ENCODE peak calls at places on chromosomes 3 and 15, in ten cellular contexts. One of them, this sample, is unnamed.
A peak's percentile ranks its signal among the peaks of the same experiment; 100 is the strongest.

GRCh38 chr15:65033659-65034269 is 4.3 kb upstream of the MTFMT start:
- DNase-seq in GM12864: no peak
- DNase-seq in activated naive CD4-positive, alpha-beta T cell: no peak
- DNase-seq in iPS-NIHi11: peak; percentile 50
- DNase-seq in foreskin fibroblast: peak; percentile 83
- DNase-seq in stimulated activated CD8-positive, alpha-beta memory T cell treated with anti-CD3 and anti-CD28 coated beads, Interleukin-7, amount 100 ng/mL, for 1 hour: no peak
- DNase-seq in pons: peak; percentile 60
- DNase-seq in non-pigmented ciliary epithelial cell: no peak
- DNase-seq in amniotic epithelial cell: peak; percentile 44
- DNase-seq in putamen: peak; percentile 47
- DNase-seq in this sample: peak; percentile 38

GRCh38 chr15:48868549-48868948 is 9.4 kb upstream of the EID1 start:
- DNase-seq in GM12864: no peak
- DNase-seq in activated naive CD4-positive, alpha-beta T cell: no peak
- DNase-seq in iPS-NIHi11: no peak
- DNase-seq in foreskin fibroblast: peak; percentile 84
- DNase-seq in stimulated activated CD8-positive, alpha-beta memory T cell treated with anti-CD3 and anti-CD28 coated beads, Interleukin-7, amount 100 ng/mL, for 1 hour: no peak
- DNase-seq in pons: no peak
- DNase-seq in non-pigmented ciliary epithelial cell: peak; percentile 80
- DNase-seq in amniotic epithelial cell: peak; percentile 97
- DNase-seq in putamen: no peak
- DNase-seq in this sample: peak; percentile 35

GRCh38 chr3:13713396-13713795 is 164.5 kb downstream of the FBLN2 start:
- DNase-seq in GM12864: no peak
- DNase-seq in activated naive CD4-positive, alpha-beta T cell: no peak
- DNase-seq in iPS-NIHi11: no peak
- DNase-seq in foreskin fibroblast: no peak
- DNase-seq in stimulated activated CD8-positive, alpha-beta memory T cell treated with anti-CD3 and anti-CD28 coated beads, Interleukin-7, amount 100 ng/mL, for 1 hour: no peak
- DNase-seq in pons: no peak
- DNase-seq in non-pigmented ciliary epithelial cell: no peak
- DNase-seq in amniotic epithelial cell: no peak
- DNase-seq in putamen: no peak
- DNase-seq in this sample: no peak

GRCh38 chr3:39000008-39000450 is 51.7 kb downstream of the SCN11A start:
- DNase-seq in GM12864: peak; percentile 21
- DNase-seq in activated naive CD4-positive, alpha-beta T cell: no peak
- DNase-seq in iPS-NIHi11: peak; percentile 66
- DNase-seq in foreskin fibroblast: peak; percentile 76
- DNase-seq in stimulated activated CD8-positive, alpha-beta memory T cell treated with anti-CD3 and anti-CD28 coated beads, Interleukin-7, amount 100 ng/mL, for 1 hour: no peak
- DNase-seq in pons: peak; percentile 78
- DNase-seq in non-pigmented ciliary epithelial cell: no peak
- DNase-seq in amniotic epithelial cell: peak; percentile 65
- DNase-seq in putamen: peak; percentile 22
- DNase-seq in this sample: peak; percentile 70

GRCh38 chr15:98612490-98613110 is 35.7 kb upstream of the IGF1R start:
- DNase-seq in GM12864: no peak
- DNase-seq in activated naive CD4-positive, alpha-beta T cell: no peak
- DNase-seq in iPS-NIHi11: no peak
- DNase-seq in foreskin fibroblast: no peak
- DNase-seq in stimulated activated CD8-positive, alpha-beta memory T cell treated with anti-CD3 and anti-CD28 coated beads, Interleukin-7, amount 100 ng/mL, for 1 hour: no peak
- DNase-seq in pons: no peak
- DNase-seq in non-pigmented ciliary epithelial cell: no peak
- DNase-seq in amniotic epithelial cell: no peak
- DNase-seq in putamen: no peak
- DNase-seq in this sample: no peak

GRCh38 chr3:52433328-52434060 is 11.4 kb downstream of the SEMA3G start:
- DNase-seq in GM12864: no peak
- DNase-seq in activated naive CD4-positive, alpha-beta T cell: no peak
- DNase-seq in iPS-NIHi11: no peak
- DNase-seq in foreskin fibroblast: no peak
- DNase-seq in stimulated activated CD8-positive, alpha-beta memory T cell treated with anti-CD3 and anti-CD28 coated beads, Interleukin-7, amount 100 ng/mL, for 1 hour: no peak
- DNase-seq in pons: no peak
- DNase-seq in non-pigmented ciliary epithelial cell: no peak
- DNase-seq in amniotic epithelial cell: no peak
- DNase-seq in putamen: no peak
- DNase-seq in this sample: no peak

GRCh38 chr3:9903238-9903624 is 583 bp downstream of the IL17RE start:
- DNase-seq in GM12864: no peak
- DNase-seq in activated naive CD4-positive, alpha-beta T cell: no peak
- DNase-seq in iPS-NIHi11: no peak
- DNase-seq in foreskin fibroblast: peak; percentile 80
- DNase-seq in stimulated activated CD8-positive, alpha-beta memory T cell treated with anti-CD3 and anti-CD28 coated beads, Interleukin-7, amount 100 ng/mL, for 1 hour: no peak
- DNase-seq in pons: no peak
- DNase-seq in non-pigmented ciliary epithelial cell: no peak
- DNase-seq in amniotic epithelial cell: no peak
- DNase-seq in putamen: no peak
- DNase-seq in this sample: peak; percentile 41

GRCh38 chr3:23834082-23834870 is 28.5 kb downstream of the UBE2E1 start:
- DNase-seq in GM12864: no peak
- DNase-seq in activated naive CD4-positive, alpha-beta T cell: no peak
- DNase-seq in iPS-NIHi11: no peak
- DNase-seq in foreskin fibroblast: no peak
- DNase-seq in stimulated activated CD8-positive, alpha-beta memory T cell treated with anti-CD3 and anti-CD28 coated beads, Interleukin-7, amount 100 ng/mL, for 1 hour: no peak
- DNase-seq in pons: no peak
- DNase-seq in non-pigmented ciliary epithelial cell: no peak
- DNase-seq in amniotic epithelial cell: peak; percentile 15
- DNase-seq in putamen: no peak
- DNase-seq in this sample: peak; percentile 45

GRCh38 chr3:152307829-152308474 is 39.2 kb downstream of the MBNL1 start:
- DNase-seq in GM12864: no peak
- DNase-seq in activated naive CD4-positive, alpha-beta T cell: no peak
- DNase-seq in iPS-NIHi11: peak; percentile 5
- DNase-seq in foreskin fibroblast: no peak
- DNase-seq in stimulated activated CD8-positive, alpha-beta memory T cell treated with anti-CD3 and anti-CD28 coated beads, Interleukin-7, amount 100 ng/mL, for 1 hour: no peak
- DNase-seq in pons: no peak
- DNase-seq in non-pigmented ciliary epithelial cell: no peak
- DNase-seq in amniotic epithelial cell: no peak
- DNase-seq in putamen: no peak
- DNase-seq in this sample: peak; percentile 34

GRCh38 chr3:189320511-189320910 is 148.7 kb downstream of the TPRG1 start:
- DNase-seq in GM12864: no peak
- DNase-seq in activated naive CD4-positive, alpha-beta T cell: no peak
- DNase-seq in iPS-NIHi11: no peak
- DNase-seq in foreskin fibroblast: no peak
- DNase-seq in stimulated activated CD8-positive, alpha-beta memory T cell treated with anti-CD3 and anti-CD28 coated beads, Interleukin-7, amount 100 ng/mL, for 1 hour: no peak
- DNase-seq in pons: no peak
- DNase-seq in non-pigmented ciliary epithelial cell: no peak
- DNase-seq in amniotic epithelial cell: no peak
- DNase-seq in putamen: no peak
- DNase-seq in this sample: no peak

GRCh38 chr3:150319900-150320299 is 88.2 kb upstream of the TSC22D2 start:
- DNase-seq in GM12864: no peak
- DNase-seq in activated naive CD4-positive, alpha-beta T cell: no peak
- DNase-seq in iPS-NIHi11: peak; percentile 44
- DNase-seq in foreskin fibroblast: peak; percentile 96
- DNase-seq in stimulated activated CD8-positive, alpha-beta memory T cell treated with anti-CD3 and anti-CD28 coated beads, Interleukin-7, amount 100 ng/mL, for 1 hour: no peak
- DNase-seq in pons: no peak
- DNase-seq in non-pigmented ciliary epithelial cell: peak; percentile 97
- DNase-seq in amniotic epithelial cell: peak; percentile 98
- DNase-seq in putamen: no peak
- DNase-seq in this sample: peak; percentile 32

GRCh38 chr3:123336001-123336400 is 112.9 kb downstream of the ADCY5 start:
- DNase-seq in GM12864: no peak
- DNase-seq in activated naive CD4-positive, alpha-beta T cell: no peak
- DNase-seq in iPS-NIHi11: no peak
- DNase-seq in foreskin fibroblast: no peak
- DNase-seq in stimulated activated CD8-positive, alpha-beta memory T cell treated with anti-CD3 and anti-CD28 coated beads, Interleukin-7, amount 100 ng/mL, for 1 hour: no peak
- DNase-seq in pons: no peak
- DNase-seq in non-pigmented ciliary epithelial cell: no peak
- DNase-seq in amniotic epithelial cell: no peak
- DNase-seq in putamen: no peak
- DNase-seq in this sample: no peak

GRCh38 chr3:45537960-45538640 is 56.5 kb upstream of the LIMD1 start:
- DNase-seq in GM12864: no peak
- DNase-seq in activated naive CD4-positive, alpha-beta T cell: no peak
- DNase-seq in iPS-NIHi11: no peak
- DNase-seq in foreskin fibroblast: peak; percentile 82
- DNase-seq in stimulated activated CD8-positive, alpha-beta memory T cell treated with anti-CD3 and anti-CD28 coated beads, Interleukin-7, amount 100 ng/mL, for 1 hour: no peak
- DNase-seq in pons: peak; percentile 65
- DNase-seq in non-pigmented ciliary epithelial cell: no peak
- DNase-seq in amniotic epithelial cell: no peak
- DNase-seq in putamen: no peak
- DNase-seq in this sample: peak; percentile 72

GRCh38 chr3:9732753-9733115 is 1.2 kb downstream of the BRPF1 start:
- DNase-seq in GM12864: no peak
- DNase-seq in activated naive CD4-positive, alpha-beta T cell: no peak
- DNase-seq in iPS-NIHi11: no peak
- DNase-seq in foreskin fibroblast: peak; percentile 74
- DNase-seq in stimulated activated CD8-positive, alpha-beta memory T cell treated with anti-CD3 and anti-CD28 coated beads, Interleukin-7, amount 100 ng/mL, for 1 hour: no peak
- DNase-seq in pons: no peak
- DNase-seq in non-pigmented ciliary epithelial cell: no peak
- DNase-seq in amniotic epithelial cell: no peak
- DNase-seq in putamen: no peak
- DNase-seq in this sample: peak; percentile 11

GRCh38 chr3:179196098-179196497 is 47.9 kb downstream of the PIK3CA start:
- DNase-seq in GM12864: no peak
- DNase-seq in activated naive CD4-positive, alpha-beta T cell: no peak
- DNase-seq in iPS-NIHi11: no peak
- DNase-seq in foreskin fibroblast: peak; percentile 72
- DNase-seq in stimulated activated CD8-positive, alpha-beta memory T cell treated with anti-CD3 and anti-CD28 coated beads, Interleukin-7, amount 100 ng/mL, for 1 hour: no peak
- DNase-seq in pons: no peak
- DNase-seq in non-pigmented ciliary epithelial cell: peak; percentile 67
- DNase-seq in amniotic epithelial cell: peak; percentile 82
- DNase-seq in putamen: no peak
- DNase-seq in this sample: peak; percentile 78

GRCh38 chr3:95926904-95927501 is 887.4 kb upstream of the EPHA6 start:
- DNase-seq in GM12864: no peak
- DNase-seq in activated naive CD4-positive, alpha-beta T cell: no peak
- DNase-seq in iPS-NIHi11: peak; percentile 41
- DNase-seq in foreskin fibroblast: no peak
- DNase-seq in stimulated activated CD8-positive, alpha-beta memory T cell treated with anti-CD3 and anti-CD28 coated beads, Interleukin-7, amount 100 ng/mL, for 1 hour: no peak
- DNase-seq in pons: no peak
- DNase-seq in non-pigmented ciliary epithelial cell: no peak
- DNase-seq in amniotic epithelial cell: no peak
- DNase-seq in putamen: no peak
- DNase-seq in this sample: no peak

GRCh38 chr3:59566481-59566975 is 516.7 kb upstream of the CFAP20DC start:
- DNase-seq in GM12864: peak; percentile 71
- DNase-seq in activated naive CD4-positive, alpha-beta T cell: no peak
- DNase-seq in iPS-NIHi11: no peak
- DNase-seq in foreskin fibroblast: no peak
- DNase-seq in stimulated activated CD8-positive, alpha-beta memory T cell treated with anti-CD3 and anti-CD28 coated beads, Interleukin-7, amount 100 ng/mL, for 1 hour: no peak
- DNase-seq in pons: no peak
- DNase-seq in non-pigmented ciliary epithelial cell: no peak
- DNase-seq in amniotic epithelial cell: no peak
- DNase-seq in putamen: no peak
- DNase-seq in this sample: no peak

GRCh38 chr3:156389151-156389760 is 165.7 kb downstream of the SSR3 start:
- DNase-seq in GM12864: no peak
- DNase-seq in activated naive CD4-positive, alpha-beta T cell: no peak
- DNase-seq in iPS-NIHi11: no peak
- DNase-seq in foreskin fibroblast: peak; percentile 53
- DNase-seq in stimulated activated CD8-positive, alpha-beta memory T cell treated with anti-CD3 and anti-CD28 coated beads, Interleukin-7, amount 100 ng/mL, for 1 hour: no peak
- DNase-seq in pons: peak; percentile 17
- DNase-seq in non-pigmented ciliary epithelial cell: no peak
- DNase-seq in amniotic epithelial cell: no peak
- DNase-seq in putamen: no peak
- DNase-seq in this sample: no peak

GRCh38 chr3:188197388-188197847 is 43.5 kb downstream of the LPP start:
- DNase-seq in GM12864: no peak
- DNase-seq in activated naive CD4-positive, alpha-beta T cell: no peak
- DNase-seq in iPS-NIHi11: no peak
- DNase-seq in foreskin fibroblast: peak; percentile 49
- DNase-seq in stimulated activated CD8-positive, alpha-beta memory T cell treated with anti-CD3 and anti-CD28 coated beads, Interleukin-7, amount 100 ng/mL, for 1 hour: no peak
- DNase-seq in pons: no peak
- DNase-seq in non-pigmented ciliary epithelial cell: no peak
- DNase-seq in amniotic epithelial cell: no peak
- DNase-seq in putamen: no peak
- DNase-seq in this sample: peak; percentile 29

GRCh38 chr15:73325191-73325980 is 43.4 kb downstream of the HCN4 start:
- DNase-seq in GM12864: no peak
- DNase-seq in activated naive CD4-positive, alpha-beta T cell: no peak
- DNase-seq in iPS-NIHi11: peak; percentile 71
- DNase-seq in foreskin fibroblast: no peak
- DNase-seq in stimulated activated CD8-positive, alpha-beta memory T cell treated with anti-CD3 and anti-CD28 coated beads, Interleukin-7, amount 100 ng/mL, for 1 hour: no peak
- DNase-seq in pons: no peak
- DNase-seq in non-pigmented ciliary epithelial cell: no peak
- DNase-seq in amniotic epithelial cell: no peak
- DNase-seq in putamen: no peak
- DNase-seq in this sample: no peak

GRCh38 chr3:132721479-132722164 is 587 bp downstream of the NPHP3 start:
- DNase-seq in GM12864: no peak
- DNase-seq in activated naive CD4-positive, alpha-beta T cell: no peak
- DNase-seq in iPS-NIHi11: peak; percentile 67
- DNase-seq in foreskin fibroblast: peak; percentile 75
- DNase-seq in stimulated activated CD8-positive, alpha-beta memory T cell treated with anti-CD3 and anti-CD28 coated beads, Interleukin-7, amount 100 ng/mL, for 1 hour: peak; percentile 0
- DNase-seq in pons: peak; percentile 36
- DNase-seq in non-pigmented ciliary epithelial cell: peak; percentile 22
- DNase-seq in amniotic epithelial cell: peak; percentile 66
- DNase-seq in putamen: no peak
- DNase-seq in this sample: no peak

GRCh38 chr15:51183076-51183475 is 88.4 kb upstream of the TNFAIP8L3 start:
- DNase-seq in GM12864: no peak
- DNase-seq in activated naive CD4-positive, alpha-beta T cell: no peak
- DNase-seq in iPS-NIHi11: no peak
- DNase-seq in foreskin fibroblast: no peak
- DNase-seq in stimulated activated CD8-positive, alpha-beta memory T cell treated with anti-CD3 and anti-CD28 coated beads, Interleukin-7, amount 100 ng/mL, for 1 hour: no peak
- DNase-seq in pons: no peak
- DNase-seq in non-pigmented ciliary epithelial cell: no peak
- DNase-seq in amniotic epithelial cell: no peak
- DNase-seq in putamen: no peak
- DNase-seq in this sample: no peak

GRCh38 chr3:9890249-9891071 is at the start of gene JAGN1:
- DNase-seq in GM12864: peak; percentile 64
- DNase-seq in activated naive CD4-positive, alpha-beta T cell: peak; percentile 92
- DNase-seq in iPS-NIHi11: peak; percentile 95
- DNase-seq in foreskin fibroblast: peak; percentile 95
- DNase-seq in stimulated activated CD8-positive, alpha-beta memory T cell treated with anti-CD3 and anti-CD28 coated beads, Interleukin-7, amount 100 ng/mL, for 1 hour: peak; percentile 84
- DNase-seq in pons: peak; percentile 77
- DNase-seq in non-pigmented ciliary epithelial cell: peak; percentile 45
- DNase-seq in amniotic epithelial cell: peak; percentile 81
- DNase-seq in putamen: peak; percentile 88
- DNase-seq in this sample: peak; percentile 92

GRCh38 chr15:71043373-71043772 is 71.9 kb upstream of the THSD4 start:
- DNase-seq in GM12864: no peak
- DNase-seq in activated naive CD4-positive, alpha-beta T cell: no peak
- DNase-seq in iPS-NIHi11: no peak
- DNase-seq in foreskin fibroblast: peak; percentile 67
- DNase-seq in stimulated activated CD8-positive, alpha-beta memory T cell treated with anti-CD3 and anti-CD28 coated beads, Interleukin-7, amount 100 ng/mL, for 1 hour: no peak
- DNase-seq in pons: no peak
- DNase-seq in non-pigmented ciliary epithelial cell: no peak
- DNase-seq in amniotic epithelial cell: peak; percentile 50
- DNase-seq in putamen: no peak
- DNase-seq in this sample: no peak

GRCh38 chr3:191922570-191922969 is 461.6 kb downstream of the PYDC2 start:
- DNase-seq in GM12864: no peak
- DNase-seq in activated naive CD4-positive, alpha-beta T cell: no peak
- DNase-seq in iPS-NIHi11: no peak
- DNase-seq in foreskin fibroblast: no peak
- DNase-seq in stimulated activated CD8-positive, alpha-beta memory T cell treated with anti-CD3 and anti-CD28 coated beads, Interleukin-7, amount 100 ng/mL, for 1 hour: no peak
- DNase-seq in pons: no peak
- DNase-seq in non-pigmented ciliary epithelial cell: no peak
- DNase-seq in amniotic epithelial cell: no peak
- DNase-seq in putamen: no peak
- DNase-seq in this sample: no peak

GRCh38 chr15:82014989-82015388 is 30.8 kb downstream of the MEX3B start:
- DNase-seq in GM12864: no peak
- DNase-seq in activated naive CD4-positive, alpha-beta T cell: no peak
- DNase-seq in iPS-NIHi11: no peak
- DNase-seq in foreskin fibroblast: peak; percentile 45
- DNase-seq in stimulated activated CD8-positive, alpha-beta memory T cell treated with anti-CD3 and anti-CD28 coated beads, Interleukin-7, amount 100 ng/mL, for 1 hour: no peak
- DNase-seq in pons: no peak
- DNase-seq in non-pigmented ciliary epithelial cell: no peak
- DNase-seq in amniotic epithelial cell: no peak
- DNase-seq in putamen: no peak
- DNase-seq in this sample: no peak

GRCh38 chr3:140344601-140345000 is 333.3 kb upstream of the TRIM42 start:
- DNase-seq in GM12864: no peak
- DNase-seq in activated naive CD4-positive, alpha-beta T cell: no peak
- DNase-seq in iPS-NIHi11: no peak
- DNase-seq in foreskin fibroblast: no peak
- DNase-seq in stimulated activated CD8-positive, alpha-beta memory T cell treated with anti-CD3 and anti-CD28 coated beads, Interleukin-7, amount 100 ng/mL, for 1 hour: no peak
- DNase-seq in pons: no peak
- DNase-seq in non-pigmented ciliary epithelial cell: no peak
- DNase-seq in amniotic epithelial cell: no peak
- DNase-seq in putamen: no peak
- DNase-seq in this sample: no peak

This sample was measured in endothelial cell of umbilical vein.